ENCODE peak calls at places on chromosomes 12 and 14, in nine cellular contexts. J, N, S, L, Y, X, D, O and G are unnamed samples.

GRCh38 chr12:71797506-71797905 is 42.1 kb upstream of the TBC1D15 start:
- DNase-seq in J (no peak), N (no peak), S (no peak), L (no peak), Y (no peak), X (no peak), D (no peak), O (no peak), G (peak)

GRCh38 chr12:58537278-58537677 is 383.0 kb downstream of the LRIG3 start:
- DNase-seq in J (no peak), N (no peak), S (peak), L (no peak), Y (no peak), X (no peak), D (no peak), O (no peak), G (no peak)

GRCh38 chr14:51546099-51546498 is 105.6 kb upstream of the FRMD6 start:
- DNase-seq in J (no peak), N (no peak), S (no peak), L (no peak), Y (no peak), X (no peak), D (no peak), O (no peak), G (no peak)

GRCh38 chr12:88633312-88633711 is 53.0 kb upstream of the KITLG start:
- DNase-seq in J (no peak), N (no peak), S (peak), L (no peak), Y (no peak), X (no peak), D (no peak), O (no peak), G (no peak)

GRCh38 chr12:27818421-27818918 is 38.4 kb upstream of the MANSC4 start:
- DNase-seq in J (no peak), N (no peak), S (no peak), L (no peak), Y (no peak), X (no peak), D (no peak), O (no peak), G (no peak)

GRCh38 chr12:68899251-68899771 is 33.7 kb downstream of the CPM start:
- DNase-seq in J (peak), N (peak), S (peak), L (peak), Y (no peak), X (peak), D (no peak), O (no peak), G (peak)

GRCh38 chr12:45290218-45290609 is 74.3 kb downstream of the ANO6 start:
- DNase-seq in J (no peak), N (peak), S (peak), L (no peak), Y (no peak), X (no peak), D (no peak), O (no peak), G (no peak)

GRCh38 chr14:105944632-105945610 is 418.5 kb downstream of the TMEM121 start:
- DNase-seq in J (peak), N (no peak), S (peak), L (peak), Y (peak), X (peak), D (no peak), O (peak), G (no peak)

GRCh38 chr14:23183479-23183878 is at the start of gene SLC7A8:
- DNase-seq in J (no peak), N (no peak), S (no peak), L (peak), Y (no peak), X (peak), D (peak), O (peak), G (no peak)

GRCh38 chr14:39469094-39469710 is 37.0 kb upstream of the FBXO33 start:
- DNase-seq in J (peak), N (no peak), S (no peak), L (no peak), Y (peak), X (no peak), D (peak), O (no peak), G (no peak)

GRCh38 chr14:99508896-99509629 is 27.9 kb downstream of the CCNK start:
- DNase-seq in J (no peak), N (no peak), S (no peak), L (no peak), Y (no peak), X (peak), D (no peak), O (peak), G (no peak)

GRCh38 chr14:102509744-102510615 is at the start of gene ANKRD9:
- DNase-seq in J (peak), N (peak), S (peak), L (peak), Y (peak), X (peak), D (peak), O (peak), G (peak)
- TF ChIP-seq CTCF in J (no peak), N (no peak), S (no peak), L (no peak), Y (no peak), X (no peak), D (no peak), O (no peak), G (no peak)

GRCh38 chr12:19757317-19757877 is 318.1 kb downstream of the AEBP2 start:
- DNase-seq in J (no peak), N (no peak), S (peak), L (no peak), Y (peak), X (no peak), D (no peak), O (no peak), G (no peak)
- TF ChIP-seq CTCF in J (peak), N (peak), S (peak), L (peak), Y (peak), X (peak), D (no peak), O (peak), G (peak)

GRCh38 chr12:120639771-120640721 is at the start of gene CABP1:
- DNase-seq in J (peak), N (no peak), S (no peak), L (no peak), Y (peak), X (peak), D (peak), O (no peak), G (no peak)
- TF ChIP-seq CTCF in J (peak), N (peak), S (no peak), L (peak), Y (peak), X (peak), D (no peak), O (peak), G (no peak)

DNA sequence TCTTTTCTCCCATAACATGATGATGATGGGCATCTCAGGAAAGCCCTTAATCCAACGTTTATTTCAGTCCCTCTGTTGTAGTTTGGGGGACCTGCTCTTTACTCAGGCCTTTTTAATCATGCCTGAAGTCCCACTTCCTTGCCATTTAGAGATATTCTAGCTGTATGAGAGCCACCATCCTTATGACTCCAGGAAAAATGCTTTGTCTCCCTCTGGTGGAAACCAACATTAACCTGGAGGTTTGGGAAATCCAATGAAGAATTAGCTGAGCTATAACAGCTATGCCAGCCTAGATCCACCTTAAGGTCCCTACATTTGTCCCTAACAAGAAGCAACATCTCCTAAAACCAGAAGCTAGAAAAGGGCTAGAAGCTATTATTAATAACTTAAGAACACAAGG is 1399.1 kb downstream of the LRFN5 start:
- DNase-seq in J (no peak), N (no peak), S (no peak), L (no peak), Y (no peak), X (no peak), D (no peak), O (no peak), G (no peak)
- TF ChIP-seq CTCF in J (no peak), N (peak), S (peak), L (no peak), Y (no peak), X (no peak), D (no peak), O (no peak), G (no peak)

DNA sequence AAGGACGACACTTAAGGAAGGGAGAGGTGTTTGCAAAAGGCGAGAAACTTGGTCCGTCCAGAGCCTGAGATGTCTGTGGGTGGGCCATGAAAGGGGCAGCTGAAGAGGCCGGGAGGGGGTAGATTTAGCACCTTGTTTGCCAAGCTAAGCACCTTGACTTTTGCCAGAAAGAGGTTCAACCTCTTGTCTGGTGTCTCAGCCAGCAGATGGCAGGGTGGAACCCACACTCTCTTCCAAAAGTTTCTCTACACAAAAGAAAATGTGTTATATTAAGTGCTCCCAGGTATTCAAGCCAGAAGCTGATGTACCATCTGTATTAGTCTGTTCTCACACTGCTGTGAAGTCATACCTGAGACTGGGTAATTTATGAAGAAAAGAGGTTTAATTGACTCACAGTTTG is 69.9 kb downstream of the SUDS3 start:
- DNase-seq in J (no peak), N (no peak), S (no peak), L (no peak), Y (no peak), X (no peak), D (no peak), O (no peak), G (no peak)
- TF ChIP-seq CTCF in J (no peak), N (no peak), S (no peak), L (peak), Y (no peak), X (no peak), D (no peak), O (no peak), G (no peak)

GRCh38 chr14:101217972-101218371 is 314.4 kb upstream of the RTL1 start:
- DNase-seq in J (no peak), N (no peak), S (no peak), L (no peak), Y (no peak), X (peak), D (no peak), O (peak), G (no peak)
- TF ChIP-seq CTCF in J (no peak), N (no peak), S (no peak), L (no peak), Y (no peak), X (no peak), D (no peak), O (no peak), G (no peak)